ENCODE peak calls at places on chromosome 15, in ten cellular contexts. N is pancreas, D is GM23338, O is H1, F is foreskin fibroblast, R is A673, B is tibial artery, I is Caco-2, H is stomach, W is IMR-90. M is an unnamed sample.

GRCh38 chr15:49423021-49423420 is at the start of gene FGF7:
- DNase-seq in N (no peak), D (peak), O (no peak), F (peak), R (peak), B (no peak), I (no peak), H (no peak), W (peak), M (peak)

GRCh38 chr15:75307778-75308390 is 25.2 kb downstream of the GOLGA6D start:
- DNase-seq in N (peak), D (peak), O (peak), F (peak), R (peak), B (no peak), I (peak), H (peak), W (no peak), M (peak)

GRCh38 chr15:43893956-43894355 is 67.2 kb downstream of the WDR76 start:
- DNase-seq in N (no peak), D (no peak), O (no peak), F (no peak), R (no peak), B (no peak), I (no peak), H (no peak), W (no peak), M (peak)

GRCh38 chr15:83380682-83381081 is 66.5 kb upstream of the SH3GL3 start:
- DNase-seq in N (no peak), D (peak), O (no peak), F (peak), R (peak), B (no peak), I (peak), H (no peak), W (peak), M (peak)

GRCh38 chr15:49082960-49083359 is 36.7 kb upstream of the SECISBP2L start:
- DNase-seq in N (no peak), D (no peak), O (no peak), F (peak), R (no peak), B (no peak), I (no peak), H (no peak), W (peak), M (peak)

GRCh38 chr15:35690089-35690488 is 144.1 kb upstream of the DPH6 start:
- DNase-seq in N (no peak), D (no peak), O (no peak), F (no peak), R (no peak), B (no peak), I (no peak), H (no peak), W (no peak), M (peak)

GRCh38 chr15:76648732-76649444 is 256.3 kb downstream of the SCAPER start:
- DNase-seq in N (no peak), D (peak), O (no peak), F (no peak), R (no peak), B (no peak), I (no peak), H (no peak), W (no peak), M (no peak)

GRCh38 chr15:47750030-47750739 is 32.9 kb downstream of the SEMA6D start:
- DNase-seq in N (no peak), D (no peak), O (no peak), F (peak), R (peak), B (no peak), I (no peak), H (no peak), W (peak), M (peak)

DNA sequence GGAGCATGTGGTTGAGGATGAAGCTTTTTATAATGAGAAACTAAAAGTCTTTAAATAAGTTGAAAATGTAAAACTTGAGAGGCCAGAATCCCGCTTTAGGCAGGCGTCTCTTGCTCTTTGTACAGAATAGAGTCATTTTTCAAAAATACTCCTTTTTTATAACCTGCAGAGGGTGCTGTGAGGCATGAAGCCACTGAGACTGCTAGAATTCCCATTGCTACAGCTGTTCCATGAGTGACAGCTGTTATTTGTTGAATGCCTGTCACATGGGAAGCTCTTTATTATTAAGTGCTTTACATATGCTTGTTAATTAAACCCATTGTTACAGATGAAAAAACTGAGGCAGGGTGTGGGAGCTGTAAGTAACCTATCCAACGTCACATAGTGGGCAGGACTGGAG is 18.5 kb downstream of the MINAR1 start:
- DNase-seq in N (no peak), D (peak), O (no peak), F (no peak), R (peak), B (no peak), I (no peak), H (no peak), W (no peak), M (no peak)
- TF ChIP-seq CTCF in N (no peak), D (peak), O (peak), F (peak), R (peak), B (no peak), I (peak), H (no peak), W (peak), M (peak)

GRCh38 chr15:64732156-64732860 is 43.1 kb downstream of the RBPMS2 start:
- DNase-seq in N (no peak), D (no peak), O (no peak), F (no peak), R (no peak), B (no peak), I (peak), H (no peak), W (no peak), M (no peak)

GRCh38 chr15:64731012-64731806 is 44.2 kb downstream of the RBPMS2 start:
- DNase-seq in N (peak), D (peak), O (peak), F (peak), R (peak), B (peak), I (peak), H (peak), W (peak), M (peak)

GRCh38 chr15:64731807-64732151 is 43.6 kb downstream of the RBPMS2 start:
- DNase-seq in N (no peak), D (peak), O (peak), F (no peak), R (no peak), B (no peak), I (no peak), H (no peak), W (no peak), M (no peak)

DNA sequence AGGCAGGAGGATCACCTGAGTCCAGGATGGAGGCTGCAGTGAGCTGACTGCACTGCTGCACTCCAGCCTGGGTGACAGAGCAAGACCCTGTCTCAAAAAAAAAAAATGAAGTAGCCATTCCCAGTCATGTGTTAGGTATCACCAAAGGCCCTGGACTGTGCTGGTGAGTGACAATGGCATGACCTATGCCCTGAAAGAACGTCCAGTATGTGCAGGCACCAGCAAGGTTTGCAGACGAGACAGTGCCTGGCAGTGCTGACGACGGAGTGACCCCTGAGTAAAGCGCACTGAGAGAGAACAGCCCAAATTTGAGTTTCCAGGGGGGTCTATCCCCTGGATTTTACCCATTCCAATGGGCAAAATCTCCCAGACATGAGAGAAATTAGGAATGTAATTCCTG is 45.2 kb downstream of the RBPMS2 start:
- DNase-seq in N (no peak), D (no peak), O (no peak), F (no peak), R (no peak), B (no peak), I (no peak), H (no peak), W (no peak), M (no peak)
- H3K4me3 ChIP-seq in N (no peak), D (no peak), O (no peak), F (no peak), R (no peak), B (no peak), I (no peak), H (no peak), W (no peak), M (no peak)

GRCh38 chr15:58221591-58222241 is 83.5 kb downstream of the AQP9 start:
- DNase-seq in N (no peak), D (peak), O (no peak), F (peak), R (no peak), B (no peak), I (peak), H (peak), W (peak), M (peak)
- TF ChIP-seq CTCF in N (no peak), D (peak), O (peak), F (peak), R (peak), B (no peak), I (peak), H (no peak), W (peak), M (peak)

GRCh38 chr15:51601801-51602200 is 20.8 kb downstream of the DMXL2 start:
- DNase-seq in N (no peak), D (no peak), O (no peak), F (no peak), R (no peak), B (no peak), I (no peak), H (no peak), W (peak), M (no peak)

GRCh38 chr15:51602484-51602883 is 20.1 kb downstream of the DMXL2 start:
- DNase-seq in N (no peak), D (no peak), O (no peak), F (no peak), R (no peak), B (no peak), I (no peak), H (no peak), W (no peak), M (no peak)

GRCh38 chr15:51600114-51600513 is 22.5 kb downstream of the DMXL2 start:
- DNase-seq in N (no peak), D (no peak), O (no peak), F (peak), R (no peak), B (no peak), I (no peak), H (no peak), W (peak), M (no peak)

GRCh38 chr15:51603002-51603401 is 19.6 kb downstream of the DMXL2 start:
- DNase-seq in N (no peak), D (no peak), O (no peak), F (no peak), R (no peak), B (no peak), I (no peak), H (no peak), W (no peak), M (no peak)
- H3K4me3 ChIP-seq in N (no peak), D (no peak), O (no peak), F (no peak), R (no peak), B (no peak), I (no peak), H (no peak), W (no peak), M (no peak)

GRCh38 chr15:89332446-89332845 is 2.2 kb downstream of the POLG start:
- DNase-seq in N (no peak), D (peak), O (no peak), F (peak), R (peak), B (peak), I (peak), H (no peak), W (peak), M (peak)
- TF ChIP-seq CTCF in N (no peak), D (peak), O (peak), F (peak), R (peak), B (no peak), I (peak), H (no peak), W (peak), M (peak)

M was measured in choroid plexus epithelial cell.